ENCODE peak calls at places on chromosome 11, in four cellular contexts. N, J, V and Q are unnamed samples.
A peak's percentile ranks its signal among the peaks of the same experiment; 100 is the strongest.

GRCh38 chr11:135033545-135033944 is 621.5 kb upstream of the B3GAT1 start:
- DNase-seq in N (no peak), J (no peak), V (no peak), Q (no peak)

GRCh38 chr11:113634940-113635575 is 71.0 kb downstream of the TMPRSS5 start:
- DNase-seq in N (no peak), J (no peak), V (no peak), Q (no peak)

GRCh38 chr11:130052556-130052955 is 17.1 kb upstream of the APLP2 start:
- DNase-seq in N (no peak), J (no peak), V (no peak), Q (no peak)

GRCh38 chr11:27234043-27234668 is 128.9 kb downstream of the CCDC34 start:
- DNase-seq in N (peak; percentile 95), J (peak; percentile 33), V (no peak), Q (peak; percentile 16)

GRCh38 chr11:130001491-130002351 is 914 bp downstream of the PRDM10 start:
- DNase-seq in N (no peak), J (peak; percentile 24), V (peak; percentile 3), Q (peak; percentile 39)

GRCh38 chr11:66181632-66182345 is 86.7 kb upstream of the RAB1B start:
- DNase-seq in N (no peak), J (no peak), V (no peak), Q (no peak)

GRCh38 chr11:61482513-61482912 is 26.0 kb upstream of the LRRC10B start:
- DNase-seq in N (no peak), J (no peak), V (no peak), Q (no peak)

GRCh38 chr11:1435820-1436467 is 46.2 kb downstream of the BRSK2 start:
- DNase-seq in N (no peak), J (peak; percentile 76), V (no peak), Q (no peak)

GRCh38 chr11:27357250-27357649 is 5.8 kb downstream of the CCDC34 start:
- DNase-seq in N (no peak), J (no peak), V (peak; percentile 78), Q (no peak)

GRCh38 chr11:61488651-61489291 is 19.8 kb upstream of the LRRC10B start:
- DNase-seq in N (no peak), J (no peak), V (no peak), Q (no peak)

GRCh38 chr11:27429740-27430451 is 42.7 kb downstream of the LGR4 start:
- DNase-seq in N (no peak), J (no peak), V (peak; percentile 77), Q (no peak)

GRCh38 chr11:121063728-121064127 is 37.3 kb upstream of the TECTA start:
- DNase-seq in N (no peak), J (no peak), V (no peak), Q (no peak)

GRCh38 chr11:85685820-85686459 is at the start of gene CCDC89:
- DNase-seq in N (no peak), J (no peak), V (peak; percentile 76), Q (no peak)

GRCh38 chr11:92211576-92212167 is 12.9 kb upstream of the FAT3 start:
- DNase-seq in N (no peak), J (no peak), V (no peak), Q (no peak)

GRCh38 chr11:72814139-72814830 is at the start of gene ATG16L2:
- DNase-seq in N (no peak), J (peak; percentile 90), V (peak; percentile 70), Q (peak; percentile 91)

GRCh38 chr11:114848027-114848426 is 169.7 kb downstream of the NXPE2 start:
- DNase-seq in N (no peak), J (no peak), V (no peak), Q (no peak)

GRCh38 chr11:69232821-69233760 is 60.9 kb upstream of the MYEOV start:
- DNase-seq in N (no peak), J (no peak), V (no peak), Q (no peak)

GRCh38 chr11:67365756-67366384 is 7.5 kb downstream of the CLCF1 start:
- DNase-seq in N (no peak), J (no peak), V (no peak), Q (no peak)

GRCh38 chr11:60777572-60777971 is 7.6 kb upstream of the MS4A10 start:
- DNase-seq in N (peak; percentile 65), J (no peak), V (no peak), Q (no peak)

GRCh38 chr11:108199446-108200321 is 22.8 kb downstream of the NPAT start:
- DNase-seq in N (peak; percentile 26), J (no peak), V (no peak), Q (peak; percentile 36)

GRCh38 chr11:46050065-46050464 is 71.2 kb downstream of the PHF21A start:
- DNase-seq in N (peak; percentile 83), J (no peak), V (no peak), Q (no peak)

GRCh38 chr11:117045196-117045595 is 53.0 kb downstream of the SIK3 start:
- DNase-seq in N (peak; percentile 26), J (no peak), V (no peak), Q (no peak)

GRCh38 chr11:47532597-47533213 is 20.2 kb downstream of the CELF1 start:
- DNase-seq in N (no peak), J (no peak), V (no peak), Q (no peak)

GRCh38 chr11:33723238-33723881 is 12.9 kb downstream of the CD59 start:
- DNase-seq in N (peak; percentile 58), J (no peak), V (no peak), Q (no peak)

GRCh38 chr11:69007978-69008381 is 5.1 kb downstream of the MRGPRF start:
- DNase-seq in N (no peak), J (no peak), V (no peak), Q (no peak)

GRCh38 chr11:73528013-73528412 is 69.9 kb downstream of the FAM168A start:
- DNase-seq in N (no peak), J (no peak), V (no peak), Q (no peak)

GRCh38 chr11:95152878-95153856 is 63.5 kb downstream of the ENDOD1 start:
- DNase-seq in N (no peak), J (no peak), V (no peak), Q (no peak)